ENCODE peak calls at places on chromosomes 11 and 22, in six cellular contexts. F is Caco-2, R is neuronal stem cell, M is testis, C is suprapubic skin, P is GM12878. H is an unnamed sample. For H3K4me1 and H3K9me3, the result is how much of the 10 kb centered on the place peaks cover.

GRCh38 chr11:19444231-19444630 is 203.5 kb upstream of the E2F8 start:
- DNase-seq in R (no peak), C (no peak), P (no peak), M (no peak), F (no peak), H (no peak)

GRCh38 chr22:49344196-49344595 is 483.5 kb downstream of the BRD1 start:
- DNase-seq in M (no peak), C (peak), P (no peak), F (no peak), R (no peak), H (no peak)

GRCh38 chr11:116171271-116172140 is 601.3 kb downstream of the BUD13 start:
- DNase-seq in M (no peak), C (no peak), R (no peak), P (no peak), F (no peak), H (no peak)

GRCh38 chr22:32591620-32592019 is 117.0 kb downstream of the FBXO7 start:
- DNase-seq in C (peak), F (no peak), P (no peak), R (no peak), M (no peak), H (no peak)

GRCh38 chr11:95641506-95641905 is 148.1 kb downstream of the FAM76B start:
- DNase-seq in M (peak), F (no peak), C (no peak), R (no peak), P (peak), H (peak)

GRCh38 chr11:117441146-117441975 is 113.7 kb downstream of the CEP164 start:
- DNase-seq in C (no peak), M (no peak), F (no peak), R (no peak), P (no peak), H (no peak)

GRCh38 chr11:116512841-116513240 is 259.9 kb downstream of the BUD13 start:
- DNase-seq in M (no peak), P (no peak), R (no peak), C (peak), F (no peak), H (no peak)

GRCh38 chr11:11408436-11409221 is 55.6 kb upstream of the CSNK2A3 start:
- DNase-seq in F (no peak), P (no peak), M (peak), R (no peak), C (no peak), H (no peak)

GRCh38 chr22:48603621-48604320 is 1223.9 kb downstream of the BRD1 start:
- DNase-seq in R (no peak), F (no peak), M (no peak), P (no peak), C (no peak), H (no peak)

GRCh38 chr11:11988099-11988651 is 20.3 kb downstream of the DKK3 start:
- DNase-seq in R (no peak), P (no peak), F (no peak), C (peak), M (no peak), H (no peak)

GRCh38 chr11:69339041-69339733 is 45.2 kb downstream of the MYEOV start:
- DNase-seq in M (no peak), P (no peak), F (no peak), R (no peak), C (peak), H (no peak)

GRCh38 chr22:40040927-40041326 is 46.2 kb downstream of the FAM83F start:
- DNase-seq in M (peak), P (no peak), C (no peak), F (no peak), R (no peak), H (no peak)

GRCh38 chr11:126528075-126528474 is 172.6 kb downstream of the ST3GAL4 start:
- DNase-seq in C (no peak), M (no peak), R (no peak), P (no peak), F (no peak), H (no peak)

GRCh38 chr22:35150163-35151107 is 84.5 kb downstream of the ISX start:
- DNase-seq in C (no peak), R (peak), P (no peak), F (peak), M (peak), H (peak)

GRCh38 chr11:90757851-90758494 is 535.1 kb upstream of the CHORDC1 start:
- DNase-seq in P (no peak), R (no peak), C (no peak), F (no peak), M (no peak), H (no peak)

GRCh38 chr11:79100093-79100704 is 340.6 kb downstream of the TENM4 start:
- DNase-seq in M (peak), P (no peak), C (no peak), F (peak), R (no peak), H (no peak)

GRCh38 chr11:120054753-120055045 is 83.2 kb downstream of the TRIM29 start:
- DNase-seq in P (no peak), C (no peak), F (no peak), M (no peak), R (no peak), H (no peak)

GRCh38 chr22:33271390-33272161 is 213.4 kb upstream of the SYN3 start:
- DNase-seq in R (no peak), F (no peak), M (peak), P (peak), C (no peak), H (no peak)

GRCh38 chr11:12087075-12087775 is 23.2 kb upstream of the MICAL2 start:
- DNase-seq in R (no peak), F (peak), P (no peak), M (no peak), C (no peak), H (peak)

GRCh38 chr22:42282943-42283287 is 12.5 kb upstream of the TCF20 start:
- DNase-seq in R (no peak), P (no peak), C (no peak), F (no peak), M (no peak), H (no peak)

GRCh38 chr11:78202733-78203167 is 14.0 kb downstream of the USP35 start:
- DNase-seq in F (no peak), M (no peak), P (no peak), C (no peak), R (no peak), H (peak)

GRCh38 chr11:47508595-47509555 is 44.1 kb downstream of the CELF1 start:
- DNase-seq in C (no peak), F (no peak), M (no peak), R (no peak), P (no peak), H (no peak)

GRCh38 chr22:17087176-17088131 is 2.7 kb downstream of the IL17RA start:
- DNase-seq in R (no peak), P (peak), C (peak), F (no peak), M (no peak), H (peak)

GRCh38 chr11:126896025-126896424 is 104.5 kb downstream of the KIRREL3 start:
- DNase-seq in P (no peak), R (no peak), C (no peak), F (no peak), M (no peak), H (no peak)

GRCh38 chr11:36540998-36541397 is 26.8 kb upstream of the RAG1 start:
- DNase-seq in P (peak), C (no peak), R (no peak), M (peak), F (peak), H (peak)

GRCh38 chr22:23383491-23384450 is 196.3 kb downstream of the IGLL1 start:
- DNase-seq in R (no peak), P (no peak), C (no peak), F (no peak), M (peak), H (no peak)

GRCh38 chr11:107856981-107857517 is 1.5 kb downstream of the SLC35F2 start:
- DNase-seq in M (peak), F (no peak), R (no peak), C (no peak), P (no peak), H (no peak)
- H3K4me3 ChIP-seq in M (no peak), F (no peak), R (no peak), C (peak), P (peak), H (no peak)

DNA sequence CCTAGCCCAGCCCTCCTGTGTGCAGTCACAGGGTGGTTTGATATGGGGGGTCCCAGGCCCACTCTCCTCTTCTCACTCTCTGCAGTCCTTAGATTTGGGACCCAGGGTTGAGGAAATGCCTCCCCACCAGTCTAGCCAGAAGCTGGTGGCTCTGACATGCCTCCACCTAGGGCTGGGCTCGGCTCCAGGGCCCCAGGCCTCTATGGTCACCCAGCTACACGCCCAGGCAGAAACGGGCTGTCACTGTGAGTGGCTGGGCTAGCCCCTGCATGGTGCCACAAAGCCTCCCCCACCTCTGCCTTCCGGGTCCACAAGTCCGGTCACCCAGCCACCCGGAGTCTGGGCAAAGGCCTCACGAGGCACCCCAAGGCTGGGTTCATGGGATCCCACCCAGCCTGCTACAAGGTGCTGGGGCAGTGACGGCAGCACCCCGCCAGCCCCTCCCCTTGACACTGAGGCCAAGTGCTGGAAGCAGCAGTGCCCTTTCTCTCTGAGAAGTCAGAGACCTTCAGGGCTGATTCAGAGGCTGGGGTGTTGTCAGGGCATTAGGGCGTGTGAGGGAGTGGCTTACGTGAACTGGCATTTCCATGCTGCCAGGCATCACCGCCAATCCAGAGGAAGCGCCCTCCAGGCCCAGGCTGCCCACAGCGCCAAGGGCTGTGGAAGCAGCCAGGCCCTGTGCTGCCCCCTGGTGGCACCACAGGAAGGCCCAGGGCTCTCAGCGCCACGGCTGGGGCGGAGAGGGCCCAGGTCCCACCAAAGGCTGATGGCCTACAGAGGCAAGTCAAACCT is 638 bp upstream of the PITPNM1 start:
- DNase-seq in C (peak), R (peak), F (peak), P (peak), M (peak), H (peak)
- H3K4me1 ChIP-seq in C (half or more), R (under half), F (under half), P (under half), M (under half), H (half or more)

DNA sequence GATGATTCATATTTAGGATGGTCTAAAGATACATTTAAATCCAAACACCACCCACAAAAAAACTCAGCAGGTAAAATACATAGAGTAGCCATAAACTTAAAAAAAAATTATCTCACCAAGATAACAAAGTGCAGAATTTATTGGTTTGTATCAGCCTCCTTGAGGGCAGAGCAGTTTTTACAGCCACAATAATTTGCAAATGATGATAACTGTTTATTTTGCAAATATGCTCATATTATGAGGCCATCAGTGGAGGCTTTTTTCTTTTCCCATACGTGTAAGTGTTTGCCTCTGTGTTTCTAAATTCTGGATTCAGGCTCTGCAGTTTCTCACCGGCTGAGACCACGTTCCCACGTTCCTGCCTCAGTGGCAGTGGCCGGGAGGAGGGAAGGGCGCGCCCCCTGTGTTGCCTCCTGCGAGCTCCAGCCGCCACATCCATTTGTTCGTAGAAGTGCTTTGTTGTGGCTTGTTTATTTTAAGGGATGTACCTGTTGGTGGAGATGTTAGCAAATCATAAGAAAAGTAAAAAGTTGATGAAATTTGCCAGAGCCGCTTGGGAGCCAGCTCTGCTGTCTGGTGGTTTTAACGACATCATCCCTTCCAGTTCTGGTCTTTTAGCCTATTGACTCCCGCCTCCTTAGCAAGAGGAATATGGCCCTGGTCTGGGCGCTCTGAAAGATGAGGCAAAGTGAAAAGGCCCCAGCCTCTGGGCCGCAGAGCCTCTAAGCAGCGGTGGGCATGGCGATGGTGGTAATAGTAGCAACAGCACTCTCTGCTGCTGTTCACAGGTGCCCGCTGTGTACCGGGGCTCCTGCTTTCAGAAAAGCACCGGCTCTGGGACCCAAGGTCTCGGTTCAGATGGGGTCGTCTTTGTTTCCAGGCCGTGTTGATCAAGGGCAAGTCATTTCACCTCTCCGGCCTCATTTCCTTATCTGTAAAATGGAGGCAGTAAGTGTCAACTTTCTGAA is 66.7 kb upstream of the PPARA start:
- DNase-seq in R (no peak), C (peak), P (no peak), M (peak), F (no peak), H (no peak)
- H3K9me3 ChIP-seq in R (under half), C (under half), P (under half), M (under half), F (under half), H (under half)

GRCh38 chr11:72777755-72778278 is 16.0 kb downstream of the STARD10 start:
- DNase-seq in P (no peak), M (no peak), F (peak), R (no peak), C (no peak), H (no peak)

GRCh38 chr11:72778535-72779494 is 15.0 kb downstream of the STARD10 start:
- DNase-seq in P (no peak), R (no peak), F (peak), C (no peak), M (no peak), H (no peak)

GRCh38 chr11:72780291-72781062 is 13.4 kb downstream of the STARD10 start:
- DNase-seq in M (no peak), P (no peak), F (no peak), C (no peak), R (no peak), H (no peak)

GRCh38 chr11:72781063-72781312 is 12.9 kb downstream of the STARD10 start:
- DNase-seq in P (no peak), M (no peak), R (no peak), C (no peak), F (peak), H (no peak)

GRCh38 chr11:72779495-72780128 is 14.2 kb downstream of the STARD10 start:
- DNase-seq in C (no peak), P (no peak), F (no peak), M (no peak), R (no peak), H (no peak)
- H3K4me3 ChIP-seq in C (peak), P (no peak), F (peak), M (no peak), R (no peak), H (no peak)

DNA sequence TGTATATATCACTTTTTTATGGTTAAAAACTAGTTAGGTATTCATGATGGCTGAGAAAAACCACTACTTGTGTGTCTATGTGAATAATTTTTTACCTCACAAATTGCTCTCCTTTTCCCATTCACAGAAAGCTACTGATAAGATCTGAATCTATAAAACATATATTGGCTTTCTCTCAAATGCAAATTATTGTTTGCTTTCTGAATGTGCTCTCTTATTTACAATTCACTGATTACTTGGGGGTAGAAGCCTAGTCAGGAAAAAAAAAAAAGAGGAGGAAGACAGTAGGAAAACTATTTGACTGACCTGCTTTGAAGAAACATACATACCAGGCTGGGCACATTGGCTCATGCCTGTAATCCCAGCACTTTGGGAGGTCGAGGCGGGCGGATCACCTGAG is 20.5 kb downstream of the PGM2L1 start:
- DNase-seq in M (no peak), C (no peak), R (no peak), F (no peak), P (no peak), H (no peak)
- H3K4me1 ChIP-seq in M (under half), C (under half), R (under half), F (under half), P (under half), H (under half)

DNA sequence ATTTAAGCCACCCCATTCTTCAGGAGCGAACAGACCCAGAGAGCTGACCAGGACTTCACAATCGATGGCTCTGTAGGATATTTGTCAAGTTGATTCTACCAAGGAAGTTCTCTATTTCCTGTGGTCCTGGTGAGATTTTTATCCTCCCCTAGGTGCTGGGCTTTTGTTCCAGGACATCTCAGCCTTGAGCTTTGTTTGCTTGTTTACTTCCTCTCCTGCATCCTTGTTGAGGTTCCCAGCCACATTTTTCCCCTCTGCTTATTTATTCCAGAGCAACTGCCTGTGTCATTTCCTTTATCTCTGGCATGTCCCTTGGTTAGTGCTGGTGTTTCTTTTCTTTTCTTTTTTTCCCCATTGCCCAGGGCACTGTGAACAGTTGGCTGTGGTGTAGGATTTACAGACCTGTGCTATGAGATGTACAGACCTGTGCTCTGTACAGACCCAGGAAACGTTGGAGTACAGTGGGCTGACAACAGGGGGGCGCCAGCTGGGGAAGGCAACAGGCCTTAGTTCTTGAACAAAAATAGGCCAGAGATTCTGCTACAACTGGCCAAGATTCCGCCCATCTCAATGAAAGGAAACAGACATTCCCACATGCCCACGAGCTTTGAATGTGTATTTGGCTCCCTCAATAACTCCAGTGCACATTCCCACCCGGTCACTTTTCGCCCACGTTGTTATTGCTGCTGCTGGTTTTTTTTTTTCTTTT is 235.9 kb upstream of the DDI1 start:
- DNase-seq in P (no peak), F (no peak), R (no peak), C (no peak), M (peak), H (no peak)
- H3K9me3 ChIP-seq in P (under half), F (under half), R (under half), C (under half), M (under half), H (under half)

DNA sequence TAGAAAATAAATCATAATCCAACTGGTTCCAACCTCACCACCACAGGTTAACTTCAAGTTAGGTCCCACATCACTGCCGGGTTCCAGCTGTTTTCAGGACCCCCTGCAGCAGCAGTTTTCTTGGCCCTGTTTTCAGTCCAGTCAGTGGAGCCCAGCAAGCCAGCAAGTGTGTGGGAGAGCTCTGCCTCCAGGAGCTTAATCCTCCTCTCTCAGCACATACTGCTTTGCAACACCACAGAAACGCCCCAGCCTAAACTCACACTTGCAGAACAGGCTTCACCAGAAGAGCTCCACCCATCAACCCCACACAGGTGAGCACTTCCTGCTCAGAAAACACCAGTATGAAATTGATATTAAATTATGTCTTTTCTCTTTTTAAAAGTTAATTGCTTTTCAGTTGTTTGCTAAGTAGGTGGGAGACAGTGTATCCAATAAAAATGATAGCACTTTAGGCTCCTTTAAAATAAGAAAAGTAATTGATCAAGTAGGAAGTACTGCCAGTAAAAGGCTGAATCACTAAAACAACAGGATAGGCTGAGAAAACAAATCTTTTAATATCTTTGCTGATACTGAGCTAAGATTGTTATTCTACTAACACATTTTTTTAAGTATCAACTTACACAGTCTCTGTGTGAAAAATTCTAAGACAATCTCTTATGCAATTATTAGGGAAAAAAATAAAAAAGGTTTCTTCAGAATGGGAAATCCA is 81.5 kb upstream of the TP53AIP1 start:
- DNase-seq in F (peak), C (no peak), P (no peak), R (peak), M (peak), H (no peak)
- H3K4me3 ChIP-seq in F (no peak), C (peak), P (no peak), R (no peak), M (no peak), H (no peak)

GRCh38 chr22:50474711-50475651 is at the start of gene SBF1:
- DNase-seq in M (peak), C (peak), R (peak), F (peak), P (peak), H (peak)
- H3K4me1 ChIP-seq in M (under half), C (under half), R (under half), F (under half), P (under half), H (under half)

GRCh38 chr11:70672991-70673670 is 274.8 kb downstream of the CTTN start:
- DNase-seq in M (no peak), R (no peak), F (no peak), P (no peak), C (no peak), H (no peak)
- H3K9me3 ChIP-seq in M (under half), R (under half), F (under half), P (under half), C (under half), H (under half)